ENCODE peak calls at places on chromosomes 11 and 22, in seven cellular contexts. A is colonic mucosa, Z is SK-N-SH, R is psoas muscle, U is stomach, I is cardiac muscle cell, V is Panc1. L is an unnamed sample. For H3K9me3, the result is how much of the 10 kb centered on the place peaks cover.

GRCh38 chr11:14974021-14974698 is 2.0 kb upstream of the CALCA start:
- DNase-seq in V (no peak), I (no peak), A (no peak), R (no peak), U (no peak), Z (peak), L (no peak)

GRCh38 chr22:41501209-41501608 is 32.3 kb downstream of the ACO2 start:
- DNase-seq in Z (peak), R (peak), A (no peak), I (no peak), V (no peak), U (no peak), L (no peak)

GRCh38 chr11:48018561-48019229 is 38.3 kb downstream of the PTPRJ start:
- DNase-seq in Z (no peak), A (no peak), I (no peak), V (no peak), U (no peak), R (no peak), L (no peak)

GRCh38 chr11:123904932-123905331 is 3.0 kb downstream of the OR8D4 start:
- DNase-seq in U (no peak), A (no peak), R (no peak), I (no peak), Z (no peak), V (no peak), L (no peak)

GRCh38 chr11:34394771-34395300 is 37.0 kb upstream of the ABTB2 start:
- DNase-seq in U (no peak), Z (no peak), A (no peak), I (no peak), R (no peak), V (no peak), L (no peak)

GRCh38 chr22:31583861-31584485 is 78.0 kb downstream of the PISD start:
- DNase-seq in I (peak), A (no peak), Z (no peak), U (no peak), V (no peak), R (no peak), L (no peak)

GRCh38 chr22:28474248-28474647 is 205.4 kb downstream of the TTC28 start:
- DNase-seq in I (no peak), A (no peak), R (no peak), Z (no peak), U (no peak), V (no peak), L (no peak)

GRCh38 chr11:114818382-114818781 is 140.1 kb downstream of the NXPE2 start:
- DNase-seq in U (no peak), A (no peak), Z (no peak), V (no peak), R (no peak), I (no peak), L (no peak)

GRCh38 chr11:122709042-122709760 is 53.7 kb downstream of the UBASH3B start:
- DNase-seq in Z (no peak), U (no peak), I (peak), R (no peak), A (no peak), V (no peak), L (no peak)

DNA sequence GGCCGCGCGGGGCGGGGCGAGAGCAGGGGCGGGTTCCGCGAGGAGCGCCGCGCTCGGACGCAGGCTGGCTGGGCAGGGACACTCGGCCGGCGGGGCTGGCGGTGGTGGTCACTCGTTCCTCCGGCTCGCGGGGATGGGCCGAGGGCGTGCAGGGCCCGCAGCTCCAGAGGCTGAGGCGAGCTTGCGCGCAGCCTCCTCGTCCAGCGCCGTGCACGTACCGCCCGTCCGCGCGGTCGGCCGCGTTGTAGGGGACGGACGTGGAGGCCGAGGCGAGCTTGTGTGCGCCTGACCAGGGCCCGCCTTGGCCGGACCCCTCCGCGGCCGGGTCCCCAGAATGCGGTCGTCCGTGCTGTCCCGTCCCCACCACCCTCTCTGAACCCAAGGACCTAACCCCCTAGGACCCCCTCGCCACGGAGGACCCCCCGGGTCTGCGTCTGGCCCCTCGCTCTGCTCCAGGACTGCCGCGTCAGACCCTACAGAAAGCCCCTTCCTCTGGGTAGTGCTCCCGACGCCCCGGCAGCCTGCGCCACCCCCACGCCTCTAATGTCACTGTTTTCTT is 569 bp upstream of the YPEL1 start:
- DNase-seq in R (no peak), Z (no peak), A (peak), I (no peak), U (no peak), V (no peak), L (no peak)
- H3K4me3 ChIP-seq in R (peak), Z (peak), A (peak), I (peak), U (peak), V (peak), L (peak)

GRCh38 chr11:55773138-55773537 is at the start of gene OR5D13:
- DNase-seq in R (no peak), V (no peak), Z (no peak), I (no peak), U (no peak), A (no peak), L (no peak)
- H3K9me3 ChIP-seq in R (under half), V (under half), Z (under half), I (under half), U (under half), A (under half), L (under half)

GRCh38 chr22:16608931-16609330 is 16.3 kb upstream of the CCT8L2 start:
- DNase-seq in U (no peak), R (no peak), A (no peak), I (no peak), Z (no peak), V (no peak), L (no peak)

DNA sequence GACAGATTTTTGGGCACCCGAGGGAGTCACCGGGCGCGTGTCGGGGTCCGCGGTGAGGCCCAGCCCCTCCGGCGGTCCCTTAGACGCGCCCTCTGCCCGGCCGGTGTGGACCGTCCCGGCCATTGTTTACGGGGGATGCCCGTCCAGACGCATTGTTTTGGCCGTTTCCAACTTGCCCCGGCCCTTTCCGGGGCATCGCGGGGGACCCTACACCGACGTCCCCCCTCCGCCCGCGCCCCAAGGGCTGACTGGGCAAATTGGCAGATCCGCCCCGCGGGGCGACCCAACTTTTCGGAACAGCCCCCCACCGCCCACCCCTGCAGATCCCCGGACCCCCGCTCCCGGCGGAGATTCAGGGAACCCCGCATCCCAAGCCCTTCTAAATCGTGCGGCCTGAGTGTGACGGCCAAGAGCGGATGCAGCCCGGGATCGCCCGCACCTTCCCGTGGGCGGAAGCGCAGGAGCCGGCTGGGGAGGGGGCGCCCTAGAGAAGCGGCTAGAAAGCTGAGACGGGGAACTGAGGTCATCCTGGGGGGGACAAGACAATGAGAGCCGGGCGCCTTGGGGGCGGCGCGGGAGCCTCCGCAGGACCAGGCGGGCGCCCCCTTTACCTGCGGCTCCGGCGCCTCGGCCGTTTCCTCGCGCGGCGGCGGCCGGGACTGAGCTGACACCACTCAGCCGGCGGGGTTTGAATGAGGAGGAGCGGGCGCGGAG is 17.1 kb upstream of the CCT8L2 start:
- DNase-seq in I (no peak), A (no peak), Z (no peak), R (no peak), V (no peak), U (no peak), L (no peak)
- H3K4me3 ChIP-seq in I (no peak), A (no peak), Z (no peak), R (peak), V (no peak), U (peak), L (peak)

GRCh38 chr22:49643466-49643865 is 184.2 kb downstream of the BRD1 start:
- DNase-seq in R (no peak), Z (no peak), V (no peak), I (no peak), A (no peak), U (no peak), L (no peak)
- H3K9me3 ChIP-seq in R (under half), Z (under half), V (under half), I (under half), A (under half), U (under half), L (under half)

DNA sequence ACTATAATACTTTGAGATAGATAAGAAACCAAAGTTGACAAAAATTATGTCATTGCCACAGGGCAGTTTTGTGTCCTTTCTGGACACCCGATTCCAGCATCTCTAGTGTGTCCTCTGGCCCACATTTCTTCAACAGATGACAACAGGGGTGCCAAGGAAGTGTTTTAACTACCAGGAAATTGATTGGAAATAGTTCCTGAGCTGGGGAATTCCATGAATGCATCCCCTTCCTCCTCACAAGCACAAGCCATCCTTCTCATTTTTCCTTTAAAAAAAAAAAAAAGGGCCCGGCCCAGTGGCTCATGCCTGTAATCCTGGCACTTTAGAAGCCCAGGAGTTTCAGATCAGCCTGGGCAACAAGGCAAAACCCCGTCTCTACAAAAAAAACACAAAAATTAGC is 690 bp upstream of the B3GAT3 start:
- DNase-seq in U (no peak), R (no peak), A (no peak), V (no peak), Z (no peak), I (no peak), L (no peak)
- H3K4me3 ChIP-seq in U (peak), R (peak), A (no peak), V (peak), Z (peak), I (peak), L (peak)

GRCh38 chr11:1421291-1421690 is 31.6 kb downstream of the BRSK2 start:
- DNase-seq in R (no peak), A (no peak), I (no peak), V (no peak), U (no peak), Z (no peak), L (no peak)

GRCh38 chr11:1422981-1423380 is 33.2 kb downstream of the BRSK2 start:
- DNase-seq in R (no peak), U (no peak), A (no peak), Z (no peak), V (no peak), I (no peak), L (no peak)

GRCh38 chr11:1415631-1416030 is 25.9 kb downstream of the BRSK2 start:
- DNase-seq in I (no peak), Z (no peak), R (no peak), A (no peak), U (no peak), V (no peak), L (no peak)

GRCh38 chr11:1422481-1422880 is 32.7 kb downstream of the BRSK2 start:
- DNase-seq in I (peak), U (no peak), R (no peak), Z (no peak), A (no peak), V (no peak), L (no peak)

GRCh38 chr11:1419811-1420210 is 30.1 kb downstream of the BRSK2 start:
- DNase-seq in R (no peak), V (no peak), Z (no peak), A (no peak), I (no peak), U (no peak), L (no peak)
- H3K9me3 ChIP-seq in R (under half), V (under half), Z (under half), A (under half), I (under half), U (under half), L (under half)

GRCh38 chr22:24060375-24060788 is 49.3 kb downstream of the CABIN1 start:
- DNase-seq in V (no peak), A (no peak), R (no peak), I (peak), U (peak), Z (no peak), L (no peak)

GRCh38 chr22:24059121-24059520 is 48.0 kb downstream of the CABIN1 start:
- DNase-seq in I (peak), U (no peak), R (no peak), Z (no peak), V (no peak), A (no peak), L (no peak)

GRCh38 chr22:24063361-24063760 is 52.3 kb downstream of the CABIN1 start:
- DNase-seq in V (no peak), A (no peak), Z (no peak), I (no peak), U (no peak), R (no peak), L (no peak)

GRCh38 chr22:24061124-24061684 is 50.1 kb downstream of the CABIN1 start:
- DNase-seq in Z (no peak), I (no peak), R (no peak), U (no peak), V (no peak), A (no peak), L (no peak)

DNA sequence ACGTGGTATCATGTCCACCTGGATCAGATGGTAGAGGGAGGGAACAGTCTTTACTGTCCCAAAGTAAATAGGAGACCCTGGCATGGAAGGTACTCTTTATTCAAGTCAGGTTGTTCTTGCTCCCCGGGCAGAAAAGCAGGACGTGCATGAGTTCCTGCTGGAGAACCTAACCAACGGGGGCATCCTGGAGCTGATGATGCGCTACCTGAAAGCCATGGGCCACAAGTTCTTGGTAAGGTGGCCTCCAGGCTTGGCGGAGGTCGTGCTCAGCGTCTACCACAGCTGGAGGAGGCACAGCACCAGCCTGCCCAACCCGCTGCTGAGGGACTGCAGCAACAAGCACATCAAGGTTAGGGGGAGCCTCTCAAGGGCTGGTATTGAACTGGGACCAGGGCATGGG is 48.7 kb downstream of the CABIN1 start:
- DNase-seq in I (no peak), A (no peak), U (no peak), V (no peak), R (no peak), Z (no peak), L (no peak)
- H3K4me3 ChIP-seq in I (no peak), A (no peak), U (no peak), V (no peak), R (no peak), Z (no peak), L (no peak)

DNA sequence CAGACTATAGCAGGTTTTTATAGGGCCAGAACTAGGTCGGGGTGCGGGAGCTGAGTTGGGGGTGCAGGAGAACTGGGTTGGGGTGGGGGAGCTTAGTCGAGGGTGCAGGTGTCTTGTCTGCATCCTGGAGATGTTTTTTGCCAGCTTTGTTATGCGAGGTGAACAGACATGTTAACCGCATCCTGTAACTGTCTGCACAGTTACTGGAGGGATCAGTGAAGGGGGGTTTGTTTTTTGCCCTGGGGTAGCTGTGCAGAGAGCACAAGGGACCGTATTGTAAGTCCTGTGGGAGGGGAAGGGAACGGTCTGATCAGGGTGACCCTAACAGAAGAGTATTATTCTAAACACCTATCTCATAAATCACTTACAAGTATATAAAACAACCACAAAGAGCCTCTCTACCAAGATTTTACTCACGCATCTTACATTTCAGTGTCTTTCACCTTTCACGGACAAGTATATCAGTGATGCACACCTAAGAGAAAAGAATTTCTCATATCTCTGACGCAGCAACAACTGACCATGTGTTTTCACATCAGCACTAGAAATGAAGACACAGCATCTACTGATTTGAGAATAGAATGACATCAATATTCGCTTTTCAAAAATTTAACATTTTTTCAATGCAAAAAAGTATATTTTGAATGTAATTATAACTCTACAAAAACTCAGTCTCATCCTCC is 20.8 kb downstream of the ZNF195 start:
- DNase-seq in U (no peak), R (no peak), V (no peak), Z (no peak), A (no peak), I (no peak), L (no peak)
- H3K9me3 ChIP-seq in U (half or more), R (half or more), V (half or more), Z (under half), A (under half), I (under half), L (under half)

DNA sequence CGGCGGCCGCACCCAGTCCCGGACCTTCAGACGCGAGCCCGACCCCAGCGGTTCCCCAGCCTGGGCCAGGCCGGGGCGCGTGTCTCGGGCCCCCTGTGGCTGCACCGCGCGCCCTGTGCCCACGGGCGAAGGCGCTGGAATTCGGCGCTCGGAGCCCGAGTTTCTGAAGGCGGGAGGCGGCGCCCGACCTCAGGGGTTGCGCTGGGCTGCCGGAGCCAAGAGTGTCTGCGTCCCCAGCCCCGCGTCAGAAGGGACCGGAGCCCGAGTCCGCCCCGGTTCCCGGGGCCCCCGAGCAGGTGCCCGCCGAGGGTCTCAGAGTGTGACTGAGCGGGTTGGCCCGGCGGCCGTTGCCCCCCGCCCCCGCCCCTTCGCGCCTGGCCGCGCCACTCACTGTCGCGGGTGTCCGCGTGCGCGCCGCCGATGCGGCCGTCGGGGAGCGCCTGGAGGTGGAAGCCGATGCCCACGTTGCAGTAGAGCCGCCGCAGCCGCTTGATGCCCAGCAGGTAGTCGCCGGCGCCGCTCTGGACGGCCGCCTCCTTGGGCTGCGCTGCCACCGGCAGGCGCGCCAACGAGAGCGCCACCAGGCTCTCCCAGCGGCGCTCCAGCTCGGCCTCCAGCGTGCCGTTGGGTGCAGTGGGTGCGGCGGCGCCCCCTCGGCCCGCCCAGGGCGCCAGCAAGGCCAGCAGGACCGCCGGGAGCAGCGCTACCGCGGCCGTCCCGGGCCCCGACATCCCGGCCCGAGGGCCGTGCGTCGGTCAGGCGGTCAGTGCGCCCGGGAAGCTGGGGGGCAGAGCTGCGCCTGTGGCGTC is 583 bp downstream of the FGF4 start:
- DNase-seq in U (no peak), R (no peak), Z (peak), I (no peak), V (no peak), A (no peak), L (no peak)
- H3K4me3 ChIP-seq in U (no peak), R (no peak), Z (no peak), I (peak), V (no peak), A (no peak), L (no peak)

DNA sequence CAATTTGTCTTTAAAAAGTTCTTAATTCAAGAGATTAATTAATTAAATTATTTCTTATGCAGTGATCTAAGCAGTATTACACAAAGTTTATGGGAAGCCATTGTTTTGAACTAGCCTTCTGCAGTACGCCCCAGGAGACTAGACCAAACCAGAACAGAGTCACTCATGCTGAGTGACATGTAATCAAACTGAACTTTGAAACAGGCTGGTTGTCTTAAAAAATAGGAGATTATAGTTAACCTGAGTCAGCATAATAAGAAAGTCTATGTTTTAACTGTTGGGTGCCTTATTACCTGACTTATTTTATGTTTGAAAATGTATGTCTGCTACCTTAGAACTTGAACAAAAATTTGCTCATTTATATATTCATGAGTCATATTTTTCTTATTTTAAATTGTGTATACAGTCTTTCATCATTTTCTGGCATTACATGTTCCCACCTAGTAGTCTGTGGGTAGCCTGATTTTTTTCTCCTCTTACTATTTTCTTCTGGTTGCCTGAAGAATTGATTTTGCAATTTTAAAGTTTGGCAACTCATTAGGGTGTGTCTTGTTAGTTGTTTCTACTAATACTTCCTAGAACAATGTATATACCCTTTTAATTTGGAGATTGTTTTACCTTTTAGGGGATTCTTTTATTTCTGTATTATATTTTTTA is 161.4 kb downstream of the AASDHPPT start:
- DNase-seq in V (no peak), U (no peak), I (peak), R (no peak), A (no peak), Z (no peak), L (no peak)
- H3K9me3 ChIP-seq in V (under half), U (under half), I (under half), R (under half), A (under half), Z (under half), L (under half)

L was measured in ovary.